ENCODE peak calls at places on chromosomes 6 and 20, in five cellular contexts. One of them, this sample, is unnamed.

GRCh38 chr6:138404666-138405337 is 779 bp downstream of the HEBP2 start:
- DNase-seq in K562: peak; percentile 56
- DNase-seq in GM12878: no peak
- DNase-seq in HepG2: no peak
- DNase-seq in A549: peak; percentile 25
- DNase-seq in this sample: no peak

GRCh38 chr6:43913388-43914271 is 143.6 kb downstream of the VEGFA start:
- DNase-seq in K562: no peak
- DNase-seq in GM12878: no peak
- DNase-seq in A549: no peak
- DNase-seq in HepG2: no peak
- DNase-seq in this sample: no peak

GRCh38 chr20:3786126-3786484 is 435 bp downstream of the CENPB start:
- DNase-seq in K562: no peak
- DNase-seq in GM12878: no peak
- DNase-seq in A549: no peak
- DNase-seq in HepG2: no peak
- DNase-seq in this sample: peak; percentile 55

GRCh38 chr6:157764346-157765068 is 58.5 kb upstream of the SNX9 start:
- DNase-seq in K562: peak; percentile 66
- DNase-seq in A549: peak; percentile 68
- DNase-seq in GM12878: peak; percentile 95
- DNase-seq in HepG2: peak; percentile 77
- DNase-seq in this sample: no peak

GRCh38 chr6:116536216-116536621 is 9.3 kb downstream of the TRAPPC3L start:
- DNase-seq in HepG2: peak; percentile 73
- DNase-seq in K562: peak; percentile 57
- DNase-seq in GM12878: no peak
- DNase-seq in A549: peak; percentile 11
- DNase-seq in this sample: peak; percentile 90

GRCh38 chr20:1375515-1375914 is 17.3 kb downstream of the FKBP1A start:
- DNase-seq in GM12878: no peak
- DNase-seq in K562: no peak
- DNase-seq in HepG2: no peak
- DNase-seq in A549: no peak
- DNase-seq in this sample: no peak

GRCh38 chr6:41119508-41119907 is 34.6 kb downstream of the TREML1 start:
- DNase-seq in A549: no peak
- DNase-seq in HepG2: no peak
- DNase-seq in GM12878: no peak
- DNase-seq in K562: no peak
- DNase-seq in this sample: no peak

GRCh38 chr20:38061109-38061508 is 27.6 kb downstream of the RPRD1B start:
- DNase-seq in A549: no peak
- DNase-seq in GM12878: no peak
- DNase-seq in K562: no peak
- DNase-seq in HepG2: no peak
- DNase-seq in this sample: no peak

GRCh38 chr6:98957440-98957839 is 9.7 kb upstream of the FBXL4 start:
- DNase-seq in A549: no peak
- DNase-seq in K562: no peak
- DNase-seq in HepG2: peak; percentile 2
- DNase-seq in GM12878: no peak
- DNase-seq in this sample: no peak

GRCh38 chr6:111307275-111307858 is 175.7 kb downstream of the REV3L start:
- DNase-seq in K562: no peak
- DNase-seq in HepG2: no peak
- DNase-seq in GM12878: no peak
- DNase-seq in A549: no peak
- DNase-seq in this sample: no peak

GRCh38 chr6:158500016-158500735 is 59.7 kb upstream of the TMEM181 start:
- DNase-seq in GM12878: no peak
- DNase-seq in HepG2: no peak
- DNase-seq in K562: no peak
- DNase-seq in A549: no peak
- DNase-seq in this sample: no peak

GRCh38 chr6:149648148-149649145 is at the start of gene KATNA1:
- DNase-seq in A549: peak; percentile 85
- DNase-seq in GM12878: peak; percentile 69
- DNase-seq in K562: peak; percentile 99
- DNase-seq in HepG2: peak; percentile 96
- DNase-seq in this sample: peak; percentile 95

GRCh38 chr6:87731818-87732661 is 30.0 kb upstream of the AKIRIN2 start:
- DNase-seq in GM12878: peak; percentile 71
- DNase-seq in K562: peak; percentile 51
- DNase-seq in HepG2: peak; percentile 86
- DNase-seq in A549: peak; percentile 77
- DNase-seq in this sample: peak; percentile 9

GRCh38 chr20:60921021-60921622 is 330.9 kb upstream of the CDH4 start:
- DNase-seq in A549: peak; percentile 5
- DNase-seq in K562: peak; percentile 15
- DNase-seq in GM12878: no peak
- DNase-seq in HepG2: peak; percentile 35
- DNase-seq in this sample: peak; percentile 21

GRCh38 chr6:127514396-127515227 is 4.5 kb downstream of the MTCL3 start:
- DNase-seq in HepG2: no peak
- DNase-seq in GM12878: no peak
- DNase-seq in K562: no peak
- DNase-seq in A549: no peak
- DNase-seq in this sample: peak; percentile 86

GRCh38 chr6:110682460-110682853 is 132.8 kb downstream of the CDK19 start:
- DNase-seq in A549: peak; percentile 35
- DNase-seq in GM12878: peak; percentile 85
- DNase-seq in K562: peak; percentile 66
- DNase-seq in HepG2: peak; percentile 85
- DNase-seq in this sample: peak; percentile 92

GRCh38 chr20:51660741-51661608 is 107.2 kb downstream of the ATP9A start:
- DNase-seq in K562: no peak
- DNase-seq in GM12878: no peak
- DNase-seq in A549: no peak
- DNase-seq in HepG2: no peak
- DNase-seq in this sample: no peak

GRCh38 chr6:26071135-26071534 is 16.1 kb upstream of the HFE start:
- DNase-seq in A549: no peak
- DNase-seq in K562: peak; percentile 39
- DNase-seq in GM12878: no peak
- DNase-seq in HepG2: no peak
- DNase-seq in this sample: no peak

GRCh38 chr6:161353208-161353613 is 79.3 kb upstream of the AGPAT4 start:
- DNase-seq in K562: peak; percentile 72
- DNase-seq in HepG2: peak; percentile 46
- DNase-seq in GM12878: no peak
- DNase-seq in A549: peak; percentile 12
- DNase-seq in this sample: peak; percentile 94
- TF ChIP-seq JUNB in K562: no peak
- TF ChIP-seq JUNB in HepG2: no peak
- TF ChIP-seq JUNB in GM12878: no peak
- TF ChIP-seq JUNB in A549: no peak
- TF ChIP-seq JUNB in this sample: no peak

GRCh38 chr20:63595416-63596127 is 21.5 kb upstream of the HELZ2 start:
- DNase-seq in A549: no peak
- DNase-seq in GM12878: no peak
- DNase-seq in K562: no peak
- DNase-seq in HepG2: no peak
- DNase-seq in this sample: no peak

GRCh38 chr20:63592661-63593060 is 18.6 kb upstream of the HELZ2 start:
- DNase-seq in K562: no peak
- DNase-seq in GM12878: no peak
- DNase-seq in A549: no peak
- DNase-seq in HepG2: no peak
- DNase-seq in this sample: no peak

GRCh38 chr20:63591786-63592355 is 17.8 kb upstream of the HELZ2 start:
- DNase-seq in K562: no peak
- DNase-seq in GM12878: no peak
- DNase-seq in A549: no peak
- DNase-seq in HepG2: no peak
- DNase-seq in this sample: no peak

GRCh38 chr20:63596423-63596822 is 22.4 kb upstream of the HELZ2 start:
- DNase-seq in A549: no peak
- DNase-seq in HepG2: no peak
- DNase-seq in GM12878: no peak
- DNase-seq in K562: no peak
- DNase-seq in this sample: no peak

DNA sequence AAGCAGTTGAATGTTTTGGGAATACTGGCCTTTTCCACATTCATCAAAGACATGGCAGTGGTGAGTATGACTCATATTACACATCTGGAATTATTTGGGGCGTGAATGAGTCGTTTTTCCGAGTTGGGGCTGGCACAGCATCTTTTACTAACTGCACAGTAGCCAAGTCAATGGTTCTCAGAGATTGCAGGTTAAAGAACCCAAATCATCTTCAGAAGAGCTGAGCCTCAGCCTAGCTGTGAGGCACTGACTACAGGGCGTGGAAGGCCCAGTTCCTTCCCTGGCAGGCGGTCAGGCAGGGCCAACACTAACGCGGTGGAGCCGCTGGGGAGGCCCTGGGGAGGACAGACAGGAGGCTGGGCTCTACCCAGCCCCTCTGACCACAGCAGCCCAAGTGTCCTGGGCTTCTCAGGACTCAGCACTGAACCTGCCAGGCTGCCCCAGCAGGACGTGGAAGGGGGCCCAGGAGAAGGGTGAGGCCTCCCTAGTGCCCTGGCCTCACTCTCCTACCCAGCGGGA is 20.1 kb upstream of the HELZ2 start:
- DNase-seq in K562: no peak
- DNase-seq in HepG2: no peak
- DNase-seq in GM12878: no peak
- DNase-seq in A549: no peak
- DNase-seq in this sample: no peak
- TF ChIP-seq JUNB in K562: no peak
- TF ChIP-seq JUNB in HepG2: no peak
- TF ChIP-seq JUNB in GM12878: no peak
- TF ChIP-seq JUNB in A549: no peak
- TF ChIP-seq JUNB in this sample: no peak

DNA sequence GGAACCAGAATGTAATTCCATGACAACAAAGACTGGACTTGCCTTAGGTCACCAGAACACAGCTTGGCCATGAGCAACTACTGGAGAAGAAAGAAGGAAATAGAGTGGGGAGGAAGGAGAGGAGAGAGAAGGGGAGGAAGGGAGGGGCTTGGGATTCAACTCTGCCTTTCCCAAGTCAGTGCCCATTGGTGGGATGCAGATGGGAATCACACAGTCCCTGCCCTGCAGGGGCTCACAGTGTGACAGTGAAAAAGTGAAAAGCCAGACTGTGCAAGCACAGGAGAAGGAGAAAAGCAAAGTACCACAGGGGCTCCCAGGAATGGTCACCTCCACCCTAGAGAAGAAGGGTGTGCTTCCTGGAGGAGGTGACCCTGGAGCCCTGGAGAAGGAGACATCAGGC is 14.0 kb downstream of the RIMS4 start:
- DNase-seq in HepG2: no peak
- DNase-seq in K562: no peak
- DNase-seq in GM12878: no peak
- DNase-seq in A549: no peak
- DNase-seq in this sample: no peak
- TF ChIP-seq JUNB in HepG2: no peak
- TF ChIP-seq JUNB in K562: no peak
- TF ChIP-seq JUNB in GM12878: no peak
- TF ChIP-seq JUNB in A549: no peak
- TF ChIP-seq JUNB in this sample: no peak

GRCh38 chr6:152091851-152092341 is 284.4 kb downstream of the ESR1 start:
- DNase-seq in K562: no peak
- DNase-seq in HepG2: no peak
- DNase-seq in A549: no peak
- DNase-seq in GM12878: no peak
- DNase-seq in this sample: no peak
- TF ChIP-seq JUNB in K562: no peak
- TF ChIP-seq JUNB in HepG2: no peak
- TF ChIP-seq JUNB in A549: no peak
- TF ChIP-seq JUNB in GM12878: no peak
- TF ChIP-seq JUNB in this sample: no peak

GRCh38 chr20:5890773-5891441 is 59.4 kb downstream of the TRMT6 start:
- DNase-seq in GM12878: no peak
- DNase-seq in K562: no peak
- DNase-seq in A549: no peak
- DNase-seq in HepG2: no peak
- DNase-seq in this sample: no peak
- TF ChIP-seq JUNB in GM12878: no peak
- TF ChIP-seq JUNB in K562: no peak
- TF ChIP-seq JUNB in A549: no peak
- TF ChIP-seq JUNB in HepG2: no peak
- TF ChIP-seq JUNB in this sample: no peak

DNA sequence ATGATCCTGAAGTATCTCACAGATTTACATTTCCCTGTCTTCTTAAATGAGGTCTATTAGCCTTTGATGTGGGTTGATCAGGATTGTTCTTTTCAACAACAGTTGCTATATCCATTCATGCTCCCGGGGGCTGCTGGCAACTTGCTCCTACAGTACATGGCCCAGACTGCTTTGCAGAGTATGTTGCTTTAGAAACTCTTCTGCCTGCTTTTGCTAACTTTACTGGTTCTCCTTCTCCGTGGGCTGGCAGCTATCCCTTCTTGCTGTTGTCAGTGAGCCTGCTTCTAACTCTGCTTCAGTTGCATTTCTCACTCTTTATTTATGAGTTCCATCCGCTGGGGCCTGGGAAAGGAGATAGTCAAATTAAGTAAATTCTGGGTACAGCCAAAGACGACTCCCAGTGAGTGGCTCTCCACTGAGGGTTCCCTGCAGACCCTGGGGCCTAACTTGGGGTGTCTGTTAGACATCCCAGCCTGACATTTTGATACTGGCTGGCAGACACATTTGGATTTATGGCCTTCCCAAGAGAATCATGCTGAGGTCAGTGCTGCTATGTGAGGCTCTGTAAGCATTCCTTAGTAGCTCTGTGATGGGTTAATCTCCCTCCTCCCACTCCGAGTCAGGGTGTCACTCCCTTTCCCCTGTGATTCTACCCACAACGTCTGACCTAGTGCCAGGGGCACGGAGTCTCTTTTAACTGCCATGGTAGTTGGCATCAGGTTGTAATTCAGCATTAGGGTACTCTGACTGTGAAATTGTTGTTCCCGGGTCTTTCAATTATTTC is 73.6 kb downstream of the SLX4IP start:
- DNase-seq in A549: no peak
- DNase-seq in K562: no peak
- DNase-seq in GM12878: no peak
- DNase-seq in HepG2: no peak
- DNase-seq in this sample: no peak
- TF ChIP-seq JUNB in A549: no peak
- TF ChIP-seq JUNB in K562: no peak
- TF ChIP-seq JUNB in GM12878: no peak
- TF ChIP-seq JUNB in HepG2: no peak
- TF ChIP-seq JUNB in this sample: no peak

DNA sequence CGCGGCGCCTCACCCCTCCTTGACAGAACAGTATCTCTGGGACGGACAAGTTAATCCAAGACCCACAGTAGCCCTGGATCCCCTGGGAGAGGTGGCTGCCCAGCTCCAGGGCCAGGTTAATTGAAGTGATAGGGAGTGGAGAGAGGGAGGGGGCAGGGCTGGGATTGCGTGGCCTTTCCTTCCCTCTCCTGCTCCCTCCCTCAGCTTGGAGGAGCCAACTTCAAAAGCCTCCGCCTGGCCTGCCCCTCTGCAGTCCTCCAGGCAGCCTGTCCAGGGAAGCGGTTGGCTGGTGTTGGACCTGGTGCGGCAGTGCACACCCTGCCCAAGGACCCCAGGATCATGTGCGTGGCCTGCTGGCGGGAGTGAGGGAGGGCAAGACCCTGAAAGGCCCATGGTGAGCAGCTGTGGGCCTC is at the start of gene C20orf204:
- DNase-seq in A549: no peak
- DNase-seq in HepG2: peak; percentile 94
- DNase-seq in GM12878: no peak
- DNase-seq in K562: no peak
- DNase-seq in this sample: peak; percentile 69
- TF ChIP-seq JUNB in A549: no peak
- TF ChIP-seq JUNB in HepG2: peak; percentile 55
- TF ChIP-seq JUNB in GM12878: no peak
- TF ChIP-seq JUNB in K562: no peak
- TF ChIP-seq JUNB in this sample: no peak

This sample was measured in GM23338.